ENCODE peak calls at places on chromosomes 7 and 10, in five cellular contexts. I is mesendoderm, K is H9, A is neuronal stem cell, G is IMR-90. B is an unnamed sample.

GRCh38 chr10:130283234-130283574 is 147.0 kb downstream of the GLRX3 start:
- DNase-seq in A (no peak), I (no peak), K (no peak), G (no peak), B (no peak)

GRCh38 chr7:108515636-108516035 is 10.3 kb downstream of the PNPLA8 start:
- DNase-seq in I (no peak), K (no peak), G (no peak), A (no peak), B (no peak)

GRCh38 chr7:95205821-95206220 is 118.5 kb downstream of the PON1 start:
- DNase-seq in K (no peak), G (peak), A (no peak), I (no peak), B (no peak)

GRCh38 chr7:114820993-114821945 is 100.6 kb upstream of the MDFIC start:
- DNase-seq in A (no peak), K (no peak), G (peak), I (no peak), B (no peak)

GRCh38 chr7:6228865-6229264 is 43.6 kb downstream of the CYTH3 start:
- DNase-seq in K (no peak), I (no peak), G (peak), A (no peak), B (no peak)

GRCh38 chr10:15188629-15189028 is 20.1 kb upstream of the NMT2 start:
- DNase-seq in A (no peak), I (no peak), G (no peak), K (no peak), B (no peak)

GRCh38 chr10:132064771-132065437 is 842 bp upstream of the JAKMIP3 start:
- DNase-seq in A (no peak), G (no peak), K (no peak), I (no peak), B (no peak)

GRCh38 chr7:2637066-2637471 is 5.3 kb downstream of the TTYH3 start:
- DNase-seq in G (no peak), K (no peak), A (no peak), I (no peak), B (no peak)

GRCh38 chr10:93876391-93876790 is 17.4 kb upstream of the SLC35G1 start:
- DNase-seq in K (no peak), A (no peak), I (no peak), G (peak), B (peak)

GRCh38 chr10:43962346-43963191 is 313.9 kb upstream of the ZNF32 start:
- DNase-seq in G (peak), K (no peak), A (no peak), I (no peak), B (no peak)

GRCh38 chr10:69332278-69333010 is 54.1 kb downstream of the HK1 start:
- DNase-seq in G (no peak), I (no peak), K (no peak), A (no peak), B (peak)

GRCh38 chr7:39691821-39692220 is 68.4 kb downstream of the RALA start:
- DNase-seq in K (no peak), A (no peak), I (no peak), G (peak), B (no peak)

GRCh38 chr7:108650487-108650886 is 80.8 kb downstream of the DNAJB9 start:
- DNase-seq in I (no peak), K (no peak), G (peak), A (no peak), B (no peak)

GRCh38 chr7:124032369-124033092 is at the start of gene TMEM229A:
- DNase-seq in K (peak), A (peak), G (peak), I (peak), B (peak)

GRCh38 chr10:59276928-59277327 is 85.4 kb downstream of the FAM13C start:
- DNase-seq in K (no peak), G (no peak), A (no peak), I (no peak), B (no peak)

GRCh38 chr7:43362652-43363428 is 220.1 kb upstream of the STK17A start:
- DNase-seq in G (peak), A (no peak), I (peak), K (no peak), B (peak)

GRCh38 chr7:143318661-143319060 is 2.8 kb downstream of the CLCN1 start:
- DNase-seq in A (no peak), G (peak), I (no peak), K (no peak), B (peak)

GRCh38 chr7:28442540-28443420 is 30.5 kb downstream of the CREB5 start:
- DNase-seq in G (peak), A (no peak), K (no peak), I (no peak), B (no peak)

GRCh38 chr10:77511498-77512218 is 126.0 kb downstream of the KCNMA1 start:
- DNase-seq in G (no peak), I (peak), A (peak), K (no peak), B (no peak)

GRCh38 chr7:80249619-80250305 is 115.1 kb downstream of the GNAI1 start:
- DNase-seq in I (no peak), A (no peak), K (no peak), G (peak), B (peak)

GRCh38 chr10:42880255-42880620 is 97.6 kb downstream of the BMS1 start:
- DNase-seq in K (no peak), I (no peak), A (no peak), G (no peak), B (no peak)

GRCh38 chr7:27191716-27192545 is 6.9 kb upstream of the HOXA11 start:
- DNase-seq in I (peak), K (peak), A (no peak), G (no peak), B (no peak)

GRCh38 chr7:32163911-32164310 is 93.7 kb upstream of the PDE1C start:
- DNase-seq in G (peak), I (no peak), A (no peak), K (no peak), B (no peak)

GRCh38 chr10:93821051-93821772 is 63.5 kb downstream of the LGI1 start:
- DNase-seq in K (no peak), A (peak), G (peak), I (peak), B (peak)

GRCh38 chr7:16918288-16918895 is 36.6 kb upstream of the AGR3 start:
- DNase-seq in G (peak), I (peak), A (peak), K (no peak), B (peak)

GRCh38 chr10:100912013-100912608 is 652 bp upstream of the SLF2 start:
- DNase-seq in I (peak), A (no peak), K (no peak), G (peak), B (no peak)

GRCh38 chr7:5421626-5422323 is 1.9 kb downstream of the TNRC18 start:
- DNase-seq in A (no peak), K (no peak), I (peak), G (peak), B (no peak)

GRCh38 chr10:71812016-71812912 is 38.8 kb downstream of the PSAP start:
- DNase-seq in G (peak), A (peak), K (peak), I (peak), B (peak)

GRCh38 chr10:75982611-75983369 is 551.4 kb downstream of the LRMDA start:
- DNase-seq in A (no peak), K (no peak), I (no peak), G (peak), B (no peak)

GRCh38 chr10:101224060-101224909 is 5.0 kb downstream of the LBX1 start:
- DNase-seq in K (no peak), I (no peak), A (no peak), G (no peak), B (no peak)

GRCh38 chr10:13949844-13950542 is 363.2 kb downstream of the PRPF18 start:
- DNase-seq in A (no peak), G (peak), K (no peak), I (no peak), B (peak)

GRCh38 chr7:105580022-105580740 is 1.1 kb downstream of the EFCAB10 start:
- DNase-seq in I (peak), G (no peak), A (no peak), K (no peak), B (peak)

GRCh38 chr10:25758041-25758457 is 176.0 kb upstream of the MYO3A start:
- DNase-seq in A (peak), I (peak), K (peak), G (no peak), B (peak)

GRCh38 chr7:130974794-130975193 is 240.8 kb upstream of the KLF14 start:
- DNase-seq in G (no peak), I (no peak), A (no peak), K (no peak), B (no peak)

GRCh38 chr7:103574536-103574935 is 128.5 kb upstream of the SLC26A5 start:
- DNase-seq in A (no peak), I (no peak), K (no peak), G (no peak), B (no peak)

GRCh38 chr10:9301148-9301547 is 1246.7 kb downstream of the GATA3 start:
- DNase-seq in K (no peak), G (no peak), A (no peak), I (no peak), B (peak)

GRCh38 chr10:34988397-34989067 is 101.6 kb downstream of the CUL2 start:
- DNase-seq in G (no peak), K (no peak), I (no peak), A (no peak), B (no peak)

GRCh38 chr10:88991900-88992237 is 1.3 kb downstream of the FAS start:
- DNase-seq in K (no peak), G (no peak), I (no peak), A (no peak), B (no peak)

GRCh38 chr10:93629636-93630291 is 17.4 kb downstream of the PDE6C start:
- DNase-seq in G (no peak), A (no peak), K (no peak), I (no peak), B (no peak)

GRCh38 chr7:118753464-118753863 is 529.0 kb downstream of the ANKRD7 start:
- DNase-seq in A (no peak), K (no peak), I (no peak), G (no peak), B (no peak)

DNA sequence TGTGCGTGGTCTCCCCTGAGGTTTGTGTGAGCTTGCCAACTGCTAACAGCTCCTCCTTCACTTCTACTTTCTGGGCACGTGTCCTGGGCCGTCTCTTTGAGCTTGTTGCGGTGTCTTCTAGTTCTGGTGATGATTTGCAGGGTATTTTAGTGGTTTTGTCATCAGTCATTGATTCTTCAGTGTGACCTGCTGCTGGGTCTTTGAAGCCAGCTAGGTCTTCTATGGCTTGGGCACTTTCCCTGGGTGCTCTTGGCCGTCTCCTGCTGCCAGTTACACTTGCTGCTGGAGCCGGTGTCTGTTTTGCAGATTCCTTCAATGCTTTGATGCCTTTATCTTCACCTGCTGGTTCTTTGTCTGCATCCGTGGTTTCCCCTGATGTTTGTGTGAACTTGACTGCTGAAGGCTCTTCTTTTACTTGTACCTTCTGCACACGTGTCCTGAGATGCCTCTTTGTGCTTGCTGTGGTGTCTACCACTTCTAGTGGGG is 23.0 kb downstream of the MKI67 start:
- DNase-seq in A (no peak), I (no peak), K (no peak), G (no peak), B (no peak)
- H2AK5ac ChIP-seq in A (no peak), I (no peak), K (no peak), G (no peak), B (no peak)

DNA sequence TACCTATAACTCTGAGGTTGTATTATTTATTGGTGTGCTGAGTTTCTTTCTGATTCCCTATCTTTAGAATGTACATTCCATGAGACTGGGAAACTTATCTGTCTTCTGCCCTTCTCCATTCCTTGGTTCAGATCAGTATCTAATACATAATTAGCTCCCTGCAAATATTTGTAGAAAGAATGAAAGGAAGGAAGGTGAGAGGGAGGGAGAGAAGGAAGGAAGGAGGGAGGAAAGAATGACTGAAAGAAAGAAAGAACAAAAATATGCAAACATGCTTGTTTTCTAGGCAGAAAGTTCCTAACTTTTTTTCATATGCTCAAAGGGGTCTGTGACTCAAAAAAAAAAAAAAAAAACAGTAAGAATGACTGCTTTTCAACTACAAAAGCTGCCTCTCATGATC is 3.9 kb upstream of the USP6NL start:
- DNase-seq in A (no peak), K (no peak), G (no peak), I (no peak), B (no peak)
- H2AK5ac ChIP-seq in A (no peak), K (no peak), G (no peak), I (no peak), B (no peak)

GRCh38 chr7:129830949-129831348 is 121.8 kb downstream of the UBE2H start:
- DNase-seq in G (no peak), K (no peak), A (no peak), I (no peak), B (no peak)

GRCh38 chr7:129831424-129832058 is 121.2 kb downstream of the UBE2H start:
- DNase-seq in I (peak), K (no peak), G (peak), A (peak), B (peak)

GRCh38 chr7:129832282-129832681 is 120.5 kb downstream of the UBE2H start:
- DNase-seq in I (peak), G (no peak), A (no peak), K (no peak), B (no peak)

GRCh38 chr7:129835436-129836020 is 117.2 kb downstream of the UBE2H start:
- DNase-seq in G (no peak), I (no peak), A (no peak), K (no peak), B (no peak)

DNA sequence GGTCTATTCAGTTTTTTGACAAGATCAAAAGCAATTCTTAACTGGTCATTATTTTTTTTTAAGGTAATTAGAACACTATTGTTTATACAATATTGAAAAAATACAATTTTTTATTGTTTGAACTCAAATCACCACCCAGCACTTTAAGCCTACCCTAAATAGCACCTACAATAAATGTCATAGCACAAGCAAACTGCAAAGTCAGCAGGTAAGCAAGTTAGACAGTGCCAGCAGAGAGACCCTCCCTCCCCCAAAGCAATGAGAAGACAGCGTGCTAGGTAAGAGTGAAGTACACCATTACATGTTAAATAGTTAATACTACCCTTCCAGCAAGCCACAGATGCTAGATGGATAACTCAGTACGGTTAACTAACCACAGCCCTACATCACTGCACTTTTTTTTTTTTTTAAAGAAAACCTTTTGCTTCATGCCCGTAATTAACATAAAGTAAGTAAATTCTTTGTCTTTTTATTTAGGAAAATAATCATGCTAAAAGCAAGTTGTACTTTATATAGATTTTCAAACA is 120.0 kb downstream of the UBE2H start:
- DNase-seq in I (no peak), A (no peak), K (no peak), G (no peak), B (no peak)
- H2AK5ac ChIP-seq in I (no peak), A (no peak), K (no peak), G (peak), B (no peak)

GRCh38 chr7:140646931-140647647 is 6.5 kb upstream of the DENND2A start:
- DNase-seq in G (peak), I (peak), A (no peak), K (peak), B (peak)
- H2AK5ac ChIP-seq in G (no peak), I (no peak), A (no peak), K (no peak), B (no peak)

B was measured in trophoblast cell.